ENCODE peak calls at places on chromosomes 1 and 21, in six cellular contexts. O is H1, P is IMR-90, F is H9, B is mesendoderm, A is neuronal stem cell. R is an unnamed sample.

GRCh38 chr1:92291372-92291999 is 7.3 kb downstream of the GLMN start:
- DNase-seq in P (peak; percentile 77), O (no peak), A (no peak), B (peak; percentile 67), F (no peak), R (peak; percentile 48)

GRCh38 chr1:227560814-227561213 is 2.5 kb upstream of the ZNF678 start:
- DNase-seq in A (no peak), O (no peak), B (no peak), P (no peak), F (no peak), R (no peak)

GRCh38 chr1:192453360-192454045 is 122.1 kb upstream of the RGS1 start:
- DNase-seq in F (no peak), A (no peak), B (no peak), O (no peak), P (peak; percentile 21), R (no peak)

GRCh38 chr1:170697338-170697715 is 33.4 kb downstream of the PRRX1 start:
- DNase-seq in B (no peak), O (no peak), A (no peak), F (no peak), P (no peak), R (no peak)

GRCh38 chr1:61980561-61980960 is 214.1 kb upstream of the L1TD1 start:
- DNase-seq in P (no peak), A (no peak), B (peak; percentile 94), F (peak; percentile 40), O (no peak), R (no peak)

GRCh38 chr1:82062206-82062605 is 261.5 kb downstream of the ADGRL2 start:
- DNase-seq in P (no peak), F (no peak), B (no peak), O (no peak), A (no peak), R (no peak)

GRCh38 chr1:2343023-2343935 is 48.1 kb downstream of the MORN1 start:
- DNase-seq in B (no peak), F (no peak), A (no peak), O (no peak), P (no peak), R (no peak)

GRCh38 chr1:201682964-201683363 is 144.0 kb downstream of the NAV1 start:
- DNase-seq in O (no peak), F (no peak), A (no peak), P (no peak), B (no peak), R (no peak)

GRCh38 chr1:211613951-211614350 is 35.0 kb upstream of the SLC30A1 start:
- DNase-seq in F (no peak), A (no peak), P (no peak), O (no peak), B (peak; percentile 36), R (no peak)

GRCh38 chr1:56330400-56331026 is 248.8 kb downstream of the PLPP3 start:
- DNase-seq in B (peak; percentile 9), A (no peak), P (peak; percentile 84), O (no peak), F (no peak), R (no peak)

GRCh38 chr21:33761104-33762036 is 119.1 kb downstream of the ITSN1 start:
- DNase-seq in A (no peak), B (peak; percentile 54), P (peak; percentile 99), F (no peak), O (no peak), R (peak; percentile 79)

GRCh38 chr1:55443175-55443933 is 228.2 kb upstream of the USP24 start:
- DNase-seq in P (peak; percentile 100), F (no peak), O (no peak), B (no peak), A (no peak), R (peak; percentile 92)

GRCh38 chr1:152458384-152459185 is 44.5 kb upstream of the CRNN start:
- DNase-seq in O (peak; percentile 72), P (peak; percentile 65), F (peak; percentile 34), B (peak; percentile 70), A (peak; percentile 31), R (peak; percentile 80)

DNA sequence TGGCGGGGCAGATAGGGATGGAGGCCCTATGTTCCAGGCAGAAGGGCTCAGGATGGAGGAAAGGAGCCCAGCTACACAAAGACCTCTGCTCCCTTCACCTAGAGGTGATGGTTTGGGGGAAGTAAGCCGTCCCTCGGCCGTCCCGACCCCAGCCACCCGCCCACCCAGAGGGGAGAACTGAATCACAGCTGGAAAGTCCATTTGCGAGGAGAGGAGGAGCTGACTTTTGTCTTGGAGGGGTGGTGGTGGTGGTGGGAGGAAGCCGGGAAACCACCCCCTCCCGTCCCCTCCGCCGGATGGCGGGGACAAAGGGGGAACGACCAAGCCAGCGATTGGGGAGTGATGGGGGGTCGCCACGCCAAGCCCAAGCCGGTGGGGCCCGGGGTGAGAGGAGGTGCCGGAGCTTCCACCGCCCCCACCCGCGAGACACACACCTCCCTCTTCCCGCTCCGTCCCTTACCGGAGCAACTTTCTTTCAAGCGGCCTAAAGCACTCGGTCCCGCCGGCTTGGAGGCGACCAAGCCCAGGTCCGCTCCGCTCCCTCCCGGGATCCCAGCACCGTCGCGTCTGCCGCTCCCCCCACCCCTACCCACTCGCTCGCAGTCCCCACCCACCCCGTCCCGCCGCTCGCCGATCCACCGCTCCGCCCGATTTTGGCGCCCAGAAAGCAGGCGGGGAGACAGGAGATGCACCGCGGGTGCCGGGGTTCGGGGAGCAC is 581 bp downstream of the ARHGEF2 start:
- DNase-seq in A (no peak), O (peak; percentile 71), P (no peak), F (peak; percentile 45), B (peak; percentile 76), R (peak; percentile 42)
- H3K23ac ChIP-seq in A (peak overlapping the region; percentile 75), O (no peak overlapping the region), P (peak overlapping the region; percentile 97), F (no peak overlapping the region), B (peak overlapping the region; percentile 83), R (no peak overlapping the region)

GRCh38 chr1:13549521-13549920 is 34.1 kb upstream of the PDPN start:
- DNase-seq in B (no peak), A (no peak), O (no peak), P (no peak), F (no peak), R (no peak)

GRCh38 chr1:13548281-13548680 is 34.5 kb upstream of the LRRC38 start:
- DNase-seq in P (no peak), A (no peak), B (no peak), O (no peak), F (no peak), R (no peak)

GRCh38 chr1:13549021-13549420 is 34.6 kb upstream of the PDPN start:
- DNase-seq in A (no peak), P (no peak), F (no peak), B (no peak), O (no peak), R (peak; percentile 15)

GRCh38 chr1:13543927-13544556 is 30.2 kb upstream of the LRRC38 start:
- DNase-seq in O (no peak), B (peak; percentile 30), F (no peak), A (peak; percentile 11), P (no peak), R (no peak)

DNA sequence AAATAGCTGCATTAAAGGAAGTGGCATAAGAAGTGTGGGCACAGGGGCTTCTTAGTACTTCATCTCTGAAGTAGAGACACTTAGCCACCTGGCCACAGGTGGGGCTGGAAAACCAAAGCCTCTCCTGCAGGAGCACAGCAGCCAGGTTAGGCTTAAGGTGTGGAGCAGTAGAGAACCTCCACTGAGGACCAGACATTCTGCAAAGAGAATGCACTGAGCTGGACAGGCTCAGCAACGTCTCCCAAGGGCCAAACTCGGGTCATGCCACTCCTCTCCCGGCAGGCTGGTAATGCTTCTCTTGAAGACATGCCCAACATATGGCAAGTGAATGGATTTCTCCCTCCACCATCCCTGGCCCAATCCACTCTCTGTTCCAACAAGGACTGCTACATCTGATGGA is 33.0 kb upstream of the LRRC38 start:
- DNase-seq in F (no peak), O (no peak), P (no peak), A (no peak), B (no peak), R (no peak)
- H3K23ac ChIP-seq in F (no peak overlapping the region), O (no peak overlapping the region), P (no peak overlapping the region), A (no peak overlapping the region), B (no peak overlapping the region), R (no peak overlapping the region)

GRCh38 chr1:46197551-46198025 is 646 bp downstream of the POMGNT1 start:
- DNase-seq in F (peak; percentile 53), B (peak; percentile 51), O (no peak), A (no peak), P (no peak), R (no peak)

GRCh38 chr1:46194641-46195179 is 3.5 kb downstream of the POMGNT1 start:
- DNase-seq in F (no peak), B (no peak), P (no peak), A (no peak), O (no peak), R (no peak)

GRCh38 chr1:46199233-46199749 is 1.1 kb upstream of the POMGNT1 start:
- DNase-seq in F (no peak), B (no peak), O (no peak), A (no peak), P (no peak), R (no peak)

GRCh38 chr1:46196609-46197008 is 1.6 kb downstream of the POMGNT1 start:
- DNase-seq in O (no peak), B (no peak), F (no peak), P (no peak), A (no peak), R (no peak)

GRCh38 chr1:46198026-46198826 is at the start of gene POMGNT1:
- DNase-seq in A (peak; percentile 59), O (peak; percentile 82), B (peak; percentile 75), P (peak; percentile 39), F (peak; percentile 68), R (peak; percentile 70)
- H3K23ac ChIP-seq in A (peak within 1 kb of the TSS; percentile 87), O (no peak within 1 kb of the TSS), B (peak within 1 kb of the TSS; percentile 99), P (peak within 1 kb of the TSS; percentile 99), F (no peak within 1 kb of the TSS), R (no peak within 1 kb of the TSS)

GRCh38 chr1:20785907-20786309 is 1.2 kb downstream of the HP1BP3 start:
- DNase-seq in F (no peak), A (no peak), B (no peak), O (no peak), P (no peak), R (no peak)
- H3K23ac ChIP-seq in F (no peak overlapping the region), A (peak overlapping the region; percentile 100), B (peak overlapping the region; percentile 80), O (no peak overlapping the region), P (peak overlapping the region; percentile 94), R (peak overlapping the region; percentile 18)

R was measured in trophoblast cell.